ENCODE peak calls at places on chromosomes 2 and 18, in six cellular contexts. One of them, this sample, is unnamed.

GRCh38 chr2:33242845-33243244 is 233.6 kb upstream of the RASGRP3 start:
- DNase-seq in thoracic aorta: no peak
- DNase-seq in GM23338: no peak
- DNase-seq in AG09309: peak
- DNase-seq in WERI-Rb-1: no peak
- DNase-seq in left ventricle myocardium inferior: no peak
- DNase-seq in this sample: peak

GRCh38 chr2:45649457-45649854 is 2.0 kb upstream of the PRKCE start:
- DNase-seq in AG09309: no peak
- DNase-seq in thoracic aorta: no peak
- DNase-seq in GM23338: no peak
- DNase-seq in left ventricle myocardium inferior: no peak
- DNase-seq in WERI-Rb-1: no peak
- DNase-seq in this sample: no peak

GRCh38 chr2:27381577-27382181 is 1.1 kb upstream of the ZNF513 start:
- DNase-seq in AG09309: no peak
- DNase-seq in thoracic aorta: no peak
- DNase-seq in WERI-Rb-1: peak
- DNase-seq in left ventricle myocardium inferior: no peak
- DNase-seq in GM23338: no peak
- DNase-seq in this sample: no peak

GRCh38 chr2:12965540-12966269 is 249.0 kb downstream of the TRIB2 start:
- DNase-seq in left ventricle myocardium inferior: no peak
- DNase-seq in thoracic aorta: no peak
- DNase-seq in WERI-Rb-1: no peak
- DNase-seq in AG09309: no peak
- DNase-seq in GM23338: no peak
- DNase-seq in this sample: peak

GRCh38 chr18:54416459-54416858 is 58.8 kb downstream of the C18orf54 start:
- DNase-seq in left ventricle myocardium inferior: no peak
- DNase-seq in AG09309: peak
- DNase-seq in WERI-Rb-1: no peak
- DNase-seq in thoracic aorta: no peak
- DNase-seq in GM23338: no peak
- DNase-seq in this sample: peak

GRCh38 chr2:205704101-205704741 is 21.9 kb downstream of the NRP2 start:
- DNase-seq in WERI-Rb-1: no peak
- DNase-seq in left ventricle myocardium inferior: no peak
- DNase-seq in thoracic aorta: no peak
- DNase-seq in AG09309: no peak
- DNase-seq in GM23338: no peak
- DNase-seq in this sample: no peak

GRCh38 chr2:63871864-63872263 is 30.2 kb downstream of the UGP2 start:
- DNase-seq in thoracic aorta: no peak
- DNase-seq in GM23338: no peak
- DNase-seq in left ventricle myocardium inferior: no peak
- DNase-seq in WERI-Rb-1: no peak
- DNase-seq in AG09309: no peak
- DNase-seq in this sample: peak

GRCh38 chr2:54946220-54946568 is 104.1 kb downstream of the RTN4 start:
- DNase-seq in GM23338: no peak
- DNase-seq in AG09309: no peak
- DNase-seq in left ventricle myocardium inferior: no peak
- DNase-seq in WERI-Rb-1: no peak
- DNase-seq in thoracic aorta: no peak
- DNase-seq in this sample: no peak

GRCh38 chr2:212841426-212841825 is 302.8 kb upstream of the ERBB4 start:
- DNase-seq in WERI-Rb-1: no peak
- DNase-seq in AG09309: no peak
- DNase-seq in left ventricle myocardium inferior: no peak
- DNase-seq in thoracic aorta: no peak
- DNase-seq in GM23338: no peak
- DNase-seq in this sample: no peak

GRCh38 chr18:51250006-51250405 is 52.5 kb upstream of the MEX3C start:
- DNase-seq in thoracic aorta: no peak
- DNase-seq in AG09309: no peak
- DNase-seq in GM23338: peak
- DNase-seq in WERI-Rb-1: no peak
- DNase-seq in left ventricle myocardium inferior: no peak
- DNase-seq in this sample: no peak

GRCh38 chr2:73418343-73418742 is 32.7 kb downstream of the ALMS1 start:
- DNase-seq in AG09309: peak
- DNase-seq in left ventricle myocardium inferior: peak
- DNase-seq in thoracic aorta: peak
- DNase-seq in GM23338: peak
- DNase-seq in WERI-Rb-1: no peak
- DNase-seq in this sample: peak

GRCh38 chr2:162113771-162114168 is 38.3 kb downstream of the GCG start:
- DNase-seq in thoracic aorta: no peak
- DNase-seq in WERI-Rb-1: no peak
- DNase-seq in GM23338: peak
- DNase-seq in AG09309: no peak
- DNase-seq in left ventricle myocardium inferior: no peak
- DNase-seq in this sample: peak

GRCh38 chr18:59087391-59087790 is 52.3 kb upstream of the SEC11C start:
- DNase-seq in thoracic aorta: no peak
- DNase-seq in WERI-Rb-1: no peak
- DNase-seq in AG09309: no peak
- DNase-seq in left ventricle myocardium inferior: no peak
- DNase-seq in GM23338: no peak
- DNase-seq in this sample: no peak

GRCh38 chr2:47561371-47561770 is 158.4 kb downstream of the MSH2 start:
- DNase-seq in GM23338: no peak
- DNase-seq in thoracic aorta: no peak
- DNase-seq in left ventricle myocardium inferior: no peak
- DNase-seq in WERI-Rb-1: no peak
- DNase-seq in AG09309: no peak
- DNase-seq in this sample: no peak

GRCh38 chr2:68646303-68646702 is 2.9 kb downstream of the PROKR1 start:
- DNase-seq in WERI-Rb-1: peak
- DNase-seq in GM23338: no peak
- DNase-seq in AG09309: no peak
- DNase-seq in left ventricle myocardium inferior: no peak
- DNase-seq in thoracic aorta: no peak
- DNase-seq in this sample: no peak

GRCh38 chr2:54767921-54768320 is 44.5 kb downstream of the EML6 start:
- DNase-seq in AG09309: no peak
- DNase-seq in thoracic aorta: no peak
- DNase-seq in GM23338: no peak
- DNase-seq in left ventricle myocardium inferior: no peak
- DNase-seq in WERI-Rb-1: no peak
- DNase-seq in this sample: peak

GRCh38 chr2:221423212-221423804 is 148.8 kb downstream of the EPHA4 start:
- DNase-seq in GM23338: no peak
- DNase-seq in WERI-Rb-1: no peak
- DNase-seq in AG09309: no peak
- DNase-seq in thoracic aorta: no peak
- DNase-seq in left ventricle myocardium inferior: peak
- DNase-seq in this sample: no peak

GRCh38 chr2:68151037-68151436 is 6.7 kb upstream of the PNO1 start:
- DNase-seq in thoracic aorta: no peak
- DNase-seq in AG09309: no peak
- DNase-seq in GM23338: no peak
- DNase-seq in WERI-Rb-1: no peak
- DNase-seq in left ventricle myocardium inferior: no peak
- DNase-seq in this sample: no peak

GRCh38 chr2:60852282-60852860 is 29.0 kb upstream of the REL start:
- DNase-seq in GM23338: no peak
- DNase-seq in left ventricle myocardium inferior: no peak
- DNase-seq in thoracic aorta: no peak
- DNase-seq in AG09309: no peak
- DNase-seq in WERI-Rb-1: no peak
- DNase-seq in this sample: no peak

GRCh38 chr2:118127250-118127649 is 39.0 kb downstream of the INSIG2 start:
- DNase-seq in GM23338: no peak
- DNase-seq in thoracic aorta: no peak
- DNase-seq in WERI-Rb-1: no peak
- DNase-seq in left ventricle myocardium inferior: no peak
- DNase-seq in AG09309: no peak
- DNase-seq in this sample: no peak

GRCh38 chr2:19543271-19544019 is 185.0 kb upstream of the OSR1 start:
- DNase-seq in GM23338: no peak
- DNase-seq in WERI-Rb-1: no peak
- DNase-seq in thoracic aorta: no peak
- DNase-seq in left ventricle myocardium inferior: no peak
- DNase-seq in AG09309: peak
- DNase-seq in this sample: peak

GRCh38 chr2:236658974-236659757 is 89.5 kb downstream of the ACKR3 start:
- DNase-seq in left ventricle myocardium inferior: no peak
- DNase-seq in AG09309: no peak
- DNase-seq in WERI-Rb-1: no peak
- DNase-seq in thoracic aorta: no peak
- DNase-seq in GM23338: no peak
- DNase-seq in this sample: no peak

GRCh38 chr2:173969886-173970285 is 4.7 kb upstream of the SP3 start:
- DNase-seq in thoracic aorta: no peak
- DNase-seq in AG09309: no peak
- DNase-seq in WERI-Rb-1: no peak
- DNase-seq in left ventricle myocardium inferior: no peak
- DNase-seq in GM23338: no peak
- DNase-seq in this sample: no peak

GRCh38 chr2:27494944-27495554 is at the start of gene FNDC4:
- DNase-seq in left ventricle myocardium inferior: peak
- DNase-seq in GM23338: peak
- DNase-seq in AG09309: no peak
- DNase-seq in thoracic aorta: no peak
- DNase-seq in WERI-Rb-1: peak
- DNase-seq in this sample: no peak

DNA sequence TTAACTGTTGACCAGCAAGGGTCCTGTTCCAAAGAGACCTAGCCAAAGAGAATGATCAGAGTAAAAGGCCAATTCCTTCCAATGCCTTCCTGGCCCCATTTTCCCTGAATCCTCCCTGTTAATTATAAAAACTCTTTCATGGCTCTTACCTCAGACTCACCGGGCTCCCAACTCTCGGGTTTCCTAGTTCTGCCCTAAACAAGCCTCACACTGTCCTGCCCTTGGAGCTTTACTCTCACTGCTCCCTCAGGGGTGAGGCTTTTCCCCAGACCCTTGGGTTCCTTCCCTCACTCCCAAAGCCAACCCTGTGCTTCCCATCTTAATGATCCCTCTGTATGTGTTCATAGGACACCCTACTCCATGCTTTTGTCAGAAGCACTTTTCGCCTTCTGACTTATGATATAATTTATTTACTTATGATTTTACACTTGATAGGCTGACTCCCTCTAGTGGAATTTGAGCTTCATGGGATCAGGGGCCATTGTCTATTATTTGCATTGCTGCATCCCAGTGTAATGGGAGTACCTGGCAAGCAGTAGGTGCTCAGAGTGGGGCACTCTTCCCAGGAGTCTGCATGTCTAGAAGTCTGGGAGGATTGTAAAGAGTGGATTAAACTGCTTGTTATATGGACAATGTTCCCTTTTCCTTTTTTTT is 29.9 kb upstream of the ZNG1B start:
- DNase-seq in WERI-Rb-1: no peak
- DNase-seq in left ventricle myocardium inferior: no peak
- DNase-seq in GM23338: peak
- DNase-seq in AG09309: no peak
- DNase-seq in thoracic aorta: no peak
- DNase-seq in this sample: peak
- TF ChIP-seq CTCF in WERI-Rb-1: peak
- TF ChIP-seq CTCF in left ventricle myocardium inferior: no peak
- TF ChIP-seq CTCF in GM23338: peak
- TF ChIP-seq CTCF in AG09309: peak
- TF ChIP-seq CTCF in thoracic aorta: no peak
- TF ChIP-seq CTCF in this sample: peak

DNA sequence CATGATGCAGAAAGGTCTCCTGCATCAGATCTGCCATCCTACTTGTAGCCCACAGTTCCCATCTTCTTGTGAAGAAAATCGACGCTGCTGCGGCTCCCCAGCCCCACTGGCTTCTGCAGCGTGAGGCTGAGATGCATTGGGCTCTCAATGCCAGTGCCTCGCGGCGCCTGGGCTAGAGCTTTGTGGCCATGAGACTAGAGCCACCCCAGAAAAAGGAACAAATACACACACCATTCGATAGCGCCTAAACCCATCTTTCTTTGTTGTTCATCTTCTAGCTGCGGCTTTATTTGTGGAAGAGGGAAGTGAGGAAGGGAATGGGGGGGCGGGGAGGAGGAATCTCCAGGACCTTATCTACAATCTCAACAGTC is 2.7 kb downstream of the NOL4 start:
- DNase-seq in AG09309: no peak
- DNase-seq in thoracic aorta: no peak
- DNase-seq in WERI-Rb-1: peak
- DNase-seq in left ventricle myocardium inferior: no peak
- DNase-seq in GM23338: peak
- DNase-seq in this sample: no peak
- H3K4me3 ChIP-seq in AG09309: no peak
- H3K4me3 ChIP-seq in thoracic aorta: peak
- H3K4me3 ChIP-seq in WERI-Rb-1: peak
- H3K4me3 ChIP-seq in left ventricle myocardium inferior: peak
- H3K4me3 ChIP-seq in GM23338: peak
- H3K4me3 ChIP-seq in this sample: no peak

GRCh38 chr2:28568533-28568932 is 72.7 kb downstream of the PLB1 start:
- DNase-seq in GM23338: no peak
- DNase-seq in left ventricle myocardium inferior: no peak
- DNase-seq in WERI-Rb-1: no peak
- DNase-seq in thoracic aorta: no peak
- DNase-seq in AG09309: no peak
- DNase-seq in this sample: no peak

GRCh38 chr2:28565033-28565432 is 69.2 kb downstream of the PLB1 start:
- DNase-seq in left ventricle myocardium inferior: no peak
- DNase-seq in thoracic aorta: no peak
- DNase-seq in WERI-Rb-1: no peak
- DNase-seq in AG09309: no peak
- DNase-seq in GM23338: no peak
- DNase-seq in this sample: no peak

GRCh38 chr2:28566441-28567075 is 70.7 kb downstream of the PLB1 start:
- DNase-seq in GM23338: peak
- DNase-seq in WERI-Rb-1: peak
- DNase-seq in thoracic aorta: peak
- DNase-seq in AG09309: peak
- DNase-seq in left ventricle myocardium inferior: peak
- DNase-seq in this sample: peak

GRCh38 chr2:28565720-28566295 is 69.9 kb downstream of the PLB1 start:
- DNase-seq in thoracic aorta: no peak
- DNase-seq in WERI-Rb-1: no peak
- DNase-seq in AG09309: no peak
- DNase-seq in left ventricle myocardium inferior: no peak
- DNase-seq in GM23338: peak
- DNase-seq in this sample: no peak

GRCh38 chr2:28567076-28567471 is 71.2 kb downstream of the PLB1 start:
- DNase-seq in GM23338: peak
- DNase-seq in WERI-Rb-1: peak
- DNase-seq in AG09309: no peak
- DNase-seq in thoracic aorta: no peak
- DNase-seq in left ventricle myocardium inferior: no peak
- DNase-seq in this sample: no peak
- TF ChIP-seq CTCF in GM23338: no peak
- TF ChIP-seq CTCF in WERI-Rb-1: no peak
- TF ChIP-seq CTCF in AG09309: no peak
- TF ChIP-seq CTCF in thoracic aorta: no peak
- TF ChIP-seq CTCF in left ventricle myocardium inferior: no peak
- TF ChIP-seq CTCF in this sample: no peak

DNA sequence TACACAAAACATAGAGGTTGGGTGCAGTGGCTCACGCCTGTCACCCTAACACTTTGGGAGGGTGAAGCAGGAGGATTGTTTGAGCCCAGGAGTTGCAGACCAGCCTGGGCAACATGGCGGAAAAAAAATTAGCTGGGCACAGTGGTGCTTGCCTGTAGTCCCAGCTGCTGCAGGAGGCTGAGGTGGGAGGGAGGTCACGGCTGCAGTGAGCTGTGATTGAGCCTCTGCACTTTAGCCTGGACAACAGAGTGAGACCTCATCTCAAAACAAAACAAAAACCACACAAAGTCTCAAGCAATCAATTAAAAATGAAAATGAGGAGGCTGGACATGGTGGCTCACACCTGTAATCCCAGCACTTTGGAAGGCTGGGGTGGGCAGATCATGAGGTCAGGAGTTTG is 4.9 kb downstream of the NOP58 start:
- DNase-seq in GM23338: no peak
- DNase-seq in thoracic aorta: no peak
- DNase-seq in AG09309: no peak
- DNase-seq in WERI-Rb-1: no peak
- DNase-seq in left ventricle myocardium inferior: no peak
- DNase-seq in this sample: no peak
- H3K4me3 ChIP-seq in GM23338: peak
- H3K4me3 ChIP-seq in thoracic aorta: no peak
- H3K4me3 ChIP-seq in AG09309: no peak
- H3K4me3 ChIP-seq in WERI-Rb-1: no peak
- H3K4me3 ChIP-seq in left ventricle myocardium inferior: no peak
- H3K4me3 ChIP-seq in this sample: no peak